ENCODE peak calls at places on chromosome 14, in four cellular contexts. One of them, this sample, is unnamed.

GRCh38 chr14:103207404-103208072 is 84.3 kb downstream of the TNFAIP2 start:
- DNase-seq in K562: no peak
- DNase-seq in HCT116: no peak
- DNase-seq in WTC11: peak
- DNase-seq in this sample: no peak

GRCh38 chr14:35438910-35439713 is 34.6 kb upstream of the NFKBIA start:
- DNase-seq in K562: peak
- DNase-seq in HCT116: peak
- DNase-seq in WTC11: no peak
- DNase-seq in this sample: no peak

GRCh38 chr14:93977790-93978581 is 1.6 kb upstream of the ASB2 start:
- DNase-seq in K562: no peak
- DNase-seq in HCT116: no peak
- DNase-seq in WTC11: no peak
- DNase-seq in this sample: no peak

GRCh38 chr14:36059531-36059930 is 117.0 kb downstream of the PTCSC3 start:
- DNase-seq in K562: no peak
- DNase-seq in HCT116: no peak
- DNase-seq in WTC11: no peak
- DNase-seq in this sample: no peak

GRCh38 chr14:79281244-79282199 is 929.8 kb downstream of the DIO2 start:
- DNase-seq in K562: no peak
- DNase-seq in HCT116: no peak
- DNase-seq in WTC11: no peak
- DNase-seq in this sample: no peak

GRCh38 chr14:37889087-37889486 is 293.7 kb downstream of the TTC6 start:
- DNase-seq in K562: no peak
- DNase-seq in HCT116: no peak
- DNase-seq in WTC11: no peak
- DNase-seq in this sample: no peak

GRCh38 chr14:70655110-70655826 is 13.6 kb downstream of the TTC9 start:
- DNase-seq in K562: no peak
- DNase-seq in HCT116: no peak
- DNase-seq in WTC11: peak
- DNase-seq in this sample: peak

GRCh38 chr14:33682746-33683145 is 268.1 kb downstream of the EGLN3 start:
- DNase-seq in K562: no peak
- DNase-seq in HCT116: no peak
- DNase-seq in WTC11: no peak
- DNase-seq in this sample: no peak

GRCh38 chr14:69769623-69770022 is 2.7 kb downstream of the SRSF5 start:
- DNase-seq in K562: no peak
- DNase-seq in HCT116: no peak
- DNase-seq in WTC11: no peak
- DNase-seq in this sample: no peak

GRCh38 chr14:64515053-64515452 is 10.5 kb downstream of the ZBTB1 start:
- DNase-seq in K562: no peak
- DNase-seq in HCT116: no peak
- DNase-seq in WTC11: no peak
- DNase-seq in this sample: no peak

GRCh38 chr14:71583246-71583645 is 349.0 kb upstream of the RGS6 start:
- DNase-seq in K562: no peak
- DNase-seq in HCT116: no peak
- DNase-seq in WTC11: no peak
- DNase-seq in this sample: no peak

GRCh38 chr14:20294636-20295035 is 11.1 kb downstream of the TTC5 start:
- DNase-seq in K562: no peak
- DNase-seq in HCT116: no peak
- DNase-seq in WTC11: no peak
- DNase-seq in this sample: no peak

GRCh38 chr14:93941293-93941910 is 14.3 kb downstream of the FAM181A start:
- DNase-seq in K562: no peak
- DNase-seq in HCT116: no peak
- DNase-seq in WTC11: no peak
- DNase-seq in this sample: no peak

GRCh38 chr14:89182326-89182725 is 234.7 kb downstream of the FOXN3 start:
- DNase-seq in K562: no peak
- DNase-seq in HCT116: no peak
- DNase-seq in WTC11: no peak
- DNase-seq in this sample: no peak

GRCh38 chr14:26598081-26598671 is 343 bp upstream of the NOVA1 start:
- DNase-seq in K562: peak
- DNase-seq in HCT116: no peak
- DNase-seq in WTC11: peak
- DNase-seq in this sample: peak

GRCh38 chr14:75566752-75567151 is 11.7 kb upstream of the FLVCR2 start:
- DNase-seq in K562: no peak
- DNase-seq in HCT116: no peak
- DNase-seq in WTC11: no peak
- DNase-seq in this sample: no peak

GRCh38 chr14:93475471-93475870 is 44.7 kb downstream of the UNC79 start:
- DNase-seq in K562: no peak
- DNase-seq in HCT116: no peak
- DNase-seq in WTC11: no peak
- DNase-seq in this sample: no peak

GRCh38 chr14:33631021-33631420 is 319.9 kb downstream of the EGLN3 start:
- DNase-seq in K562: no peak
- DNase-seq in HCT116: no peak
- DNase-seq in WTC11: no peak
- DNase-seq in this sample: no peak

GRCh38 chr14:51782412-51782811 is 78.0 kb upstream of the GNG2 start:
- DNase-seq in K562: no peak
- DNase-seq in HCT116: no peak
- DNase-seq in WTC11: no peak
- DNase-seq in this sample: no peak

GRCh38 chr14:33914676-33915516 is 36.0 kb downstream of the EGLN3 start:
- DNase-seq in K562: peak
- DNase-seq in HCT116: peak
- DNase-seq in WTC11: no peak
- DNase-seq in this sample: no peak

GRCh38 chr14:35814371-35815005 is 5.4 kb upstream of the RALGAPA1 start:
- DNase-seq in K562: peak
- DNase-seq in HCT116: peak
- DNase-seq in WTC11: peak
- DNase-seq in this sample: peak

GRCh38 chr14:104037903-104038302 is 47.6 kb upstream of the ASPG start:
- DNase-seq in K562: no peak
- DNase-seq in HCT116: no peak
- DNase-seq in WTC11: no peak
- DNase-seq in this sample: no peak

GRCh38 chr14:38605193-38606114 is 349.6 kb upstream of the CLEC14A start:
- DNase-seq in K562: no peak
- DNase-seq in HCT116: no peak
- DNase-seq in WTC11: no peak
- DNase-seq in this sample: no peak

GRCh38 chr14:71290960-71291466 is 383.8 kb downstream of the PCNX1 start:
- DNase-seq in K562: no peak
- DNase-seq in HCT116: peak
- DNase-seq in WTC11: no peak
- DNase-seq in this sample: no peak

GRCh38 chr14:39369029-39369428 is 63.2 kb downstream of the FBXO33 start:
- DNase-seq in K562: no peak
- DNase-seq in HCT116: no peak
- DNase-seq in WTC11: no peak
- DNase-seq in this sample: no peak

GRCh38 chr14:69483765-69484443 is 624 bp upstream of the PLEKHD1 start:
- DNase-seq in K562: no peak
- DNase-seq in HCT116: no peak
- DNase-seq in WTC11: peak
- DNase-seq in this sample: no peak

GRCh38 chr14:51310453-51311074 is 70.5 kb downstream of the TMX1 start:
- DNase-seq in K562: no peak
- DNase-seq in HCT116: no peak
- DNase-seq in WTC11: no peak
- DNase-seq in this sample: no peak

GRCh38 chr14:91980157-91980556 is 32.7 kb upstream of the FBLN5 start:
- DNase-seq in K562: no peak
- DNase-seq in HCT116: peak
- DNase-seq in WTC11: no peak
- DNase-seq in this sample: no peak

GRCh38 chr14:91885837-91886236 is 18.5 kb upstream of the TC2N start:
- DNase-seq in K562: no peak
- DNase-seq in HCT116: no peak
- DNase-seq in WTC11: no peak
- DNase-seq in this sample: no peak

GRCh38 chr14:75717729-75718128 is 56.7 kb downstream of the TTLL5 start:
- DNase-seq in K562: no peak
- DNase-seq in HCT116: no peak
- DNase-seq in WTC11: no peak
- DNase-seq in this sample: no peak

GRCh38 chr14:78498062-78498595 is 328.0 kb downstream of the NRXN3 start:
- DNase-seq in K562: no peak
- DNase-seq in HCT116: no peak
- DNase-seq in WTC11: no peak
- DNase-seq in this sample: no peak

GRCh38 chr14:69287096-69287991 is 27.4 kb downstream of the GALNT16 start:
- DNase-seq in K562: no peak
- DNase-seq in HCT116: no peak
- DNase-seq in WTC11: no peak
- DNase-seq in this sample: peak

GRCh38 chr14:38202444-38203191 is 5.1 kb upstream of the SSTR1 start:
- DNase-seq in K562: no peak
- DNase-seq in HCT116: no peak
- DNase-seq in WTC11: peak
- DNase-seq in this sample: no peak

GRCh38 chr14:94054401-94054800 is 26.6 kb downstream of the DDX24 start:
- DNase-seq in K562: no peak
- DNase-seq in HCT116: no peak
- DNase-seq in WTC11: no peak
- DNase-seq in this sample: no peak

GRCh38 chr14:20626274-20626673 is 15.2 kb downstream of the OR6S1 start:
- DNase-seq in K562: no peak
- DNase-seq in HCT116: no peak
- DNase-seq in WTC11: no peak
- DNase-seq in this sample: no peak

GRCh38 chr14:92473947-92474535 is 39.5 kb upstream of the RIN3 start:
- DNase-seq in K562: no peak
- DNase-seq in HCT116: no peak
- DNase-seq in WTC11: no peak
- DNase-seq in this sample: no peak

GRCh38 chr14:59769586-59769985 is 101.0 kb downstream of the RTN1 start:
- DNase-seq in K562: no peak
- DNase-seq in HCT116: no peak
- DNase-seq in WTC11: no peak
- DNase-seq in this sample: no peak
- TF ChIP-seq ATF3 in K562: no peak
- TF ChIP-seq ATF3 in HCT116: no peak
- TF ChIP-seq ATF3 in WTC11: no peak
- TF ChIP-seq ATF3 in this sample: no peak

GRCh38 chr14:105137481-105138020 is 31.0 kb downstream of the JAG2 start:
- DNase-seq in K562: no peak
- DNase-seq in HCT116: no peak
- DNase-seq in WTC11: no peak
- DNase-seq in this sample: no peak
- TF ChIP-seq ATF3 in K562: no peak
- TF ChIP-seq ATF3 in HCT116: no peak
- TF ChIP-seq ATF3 in WTC11: no peak
- TF ChIP-seq ATF3 in this sample: no peak

GRCh38 chr14:23660290-23661226 is 24.4 kb downstream of the DHRS2 start:
- DNase-seq in K562: no peak
- DNase-seq in HCT116: no peak
- DNase-seq in WTC11: no peak
- DNase-seq in this sample: no peak
- TF ChIP-seq ATF3 in K562: no peak
- TF ChIP-seq ATF3 in HCT116: no peak
- TF ChIP-seq ATF3 in WTC11: no peak
- TF ChIP-seq ATF3 in this sample: no peak

GRCh38 chr14:99602054-99602787 is 1.8 kb downstream of the CCDC85C start:
- DNase-seq in K562: no peak
- DNase-seq in HCT116: no peak
- DNase-seq in WTC11: no peak
- DNase-seq in this sample: no peak
- TF ChIP-seq ATF3 in K562: no peak
- TF ChIP-seq ATF3 in HCT116: no peak
- TF ChIP-seq ATF3 in WTC11: no peak
- TF ChIP-seq ATF3 in this sample: no peak

GRCh38 chr14:101358726-101359125 is 202.6 kb upstream of the DIO3 start:
- DNase-seq in K562: no peak
- DNase-seq in HCT116: no peak
- DNase-seq in WTC11: no peak
- DNase-seq in this sample: no peak

GRCh38 chr14:101359221-101360044 is 201.9 kb upstream of the DIO3 start:
- DNase-seq in K562: peak
- DNase-seq in HCT116: no peak
- DNase-seq in WTC11: no peak
- DNase-seq in this sample: no peak

GRCh38 chr14:101357038-101357437 is 204.3 kb upstream of the DIO3 start:
- DNase-seq in K562: no peak
- DNase-seq in HCT116: no peak
- DNase-seq in WTC11: no peak
- DNase-seq in this sample: no peak

GRCh38 chr14:101358320-101358569 is 203.1 kb upstream of the DIO3 start:
- DNase-seq in K562: no peak
- DNase-seq in HCT116: no peak
- DNase-seq in WTC11: no peak
- DNase-seq in this sample: no peak

DNA sequence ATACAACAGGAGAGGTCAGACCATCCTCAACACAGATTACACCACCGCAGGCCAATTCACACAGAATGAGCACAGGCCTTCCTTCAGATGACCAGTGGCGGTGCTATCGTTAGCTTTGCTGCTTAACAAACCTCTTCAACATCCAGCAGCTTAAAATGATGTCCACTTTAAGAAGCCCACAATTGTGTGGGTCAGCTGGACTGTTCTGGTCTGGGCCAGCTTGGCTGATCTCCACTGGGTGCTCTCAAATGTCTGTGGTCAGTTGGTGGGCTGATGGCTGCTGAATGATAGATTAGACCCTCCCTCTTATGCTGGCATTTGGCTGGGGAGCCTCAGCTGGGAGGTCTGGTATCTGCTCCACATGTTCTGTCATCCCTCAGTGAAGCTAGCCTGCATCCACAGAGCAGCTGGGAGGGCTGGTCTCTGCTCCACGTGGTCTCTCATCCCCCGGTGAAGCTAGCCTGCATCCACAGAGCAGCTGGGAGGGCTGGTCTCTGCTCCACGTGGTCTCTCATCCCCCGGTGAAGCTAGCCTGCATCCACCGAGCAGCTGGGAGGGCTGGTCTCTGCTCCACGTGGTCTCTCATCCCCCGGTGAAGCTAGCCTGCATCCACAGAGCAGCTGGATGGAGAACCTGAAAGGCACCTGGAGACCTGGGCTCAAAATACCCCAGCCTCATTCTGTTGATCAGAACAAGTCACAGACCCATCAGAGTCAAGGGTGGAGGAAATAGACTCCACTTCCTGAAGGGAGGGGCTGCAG is 203.6 kb upstream of the DIO3 start:
- DNase-seq in K562: no peak
- DNase-seq in HCT116: no peak
- DNase-seq in WTC11: no peak
- DNase-seq in this sample: no peak
- TF ChIP-seq ATF3 in K562: no peak
- TF ChIP-seq ATF3 in HCT116: no peak
- TF ChIP-seq ATF3 in WTC11: no peak
- TF ChIP-seq ATF3 in this sample: no peak

This sample was measured in H1.